ENCODE peak calls at places on chromosomes 7 and 10, in nine cellular contexts. T is GM20000, A is kidney epithelial cell, K is A549, F is IMR-90, Z is HCT116, I is D721Med, R is WTC11, E is foreskin fibroblast. G is an unnamed sample.

GRCh38 chr10:55370021-55370420 is 569.0 kb upstream of the PCDH15 start:
- DNase-seq in R (no peak), A (no peak), K (no peak), E (no peak), Z (no peak), I (no peak), F (no peak), T (no peak), G (no peak)

GRCh38 chr10:87053577-87054181 is 33.6 kb downstream of the FAM25A start:
- DNase-seq in E (no peak), R (no peak), Z (no peak), T (no peak), I (no peak), A (no peak), F (no peak), K (no peak), G (no peak)

GRCh38 chr10:131201741-131202515 is 109.6 kb downstream of the TCERG1L start:
- DNase-seq in F (no peak), R (no peak), A (no peak), E (no peak), K (no peak), Z (no peak), T (no peak), I (no peak), G (no peak)

GRCh38 chr10:100014129-100014762 is 4.5 kb upstream of the DNMBP start:
- DNase-seq in A (no peak), R (no peak), K (no peak), T (peak), E (no peak), F (no peak), Z (no peak), I (no peak), G (no peak)

GRCh38 chr7:32164341-32164996 is 94.3 kb upstream of the PDE1C start:
- DNase-seq in Z (peak), A (no peak), T (no peak), F (peak), E (peak), K (peak), R (peak), I (no peak), G (peak)

GRCh38 chr7:46059308-46060020 is 138.4 kb upstream of the IGFBP3 start:
- DNase-seq in Z (no peak), K (no peak), F (no peak), I (no peak), R (no peak), A (no peak), T (no peak), E (no peak), G (no peak)

GRCh38 chr10:11573497-11573896 is 38.0 kb downstream of the USP6NL start:
- DNase-seq in E (peak), I (no peak), K (no peak), A (no peak), F (peak), R (no peak), Z (no peak), T (no peak), G (no peak)

GRCh38 chr7:5207131-5207530 is 17.1 kb downstream of the WIPI2 start:
- DNase-seq in A (no peak), R (no peak), F (no peak), Z (no peak), I (no peak), T (no peak), E (no peak), K (no peak), G (no peak)

GRCh38 chr10:71774916-71775702 is 1.8 kb upstream of the VSIR start:
- DNase-seq in K (no peak), E (no peak), T (no peak), I (no peak), A (no peak), F (no peak), Z (no peak), R (no peak), G (no peak)

GRCh38 chr10:87817291-87817872 is 644 bp downstream of the ATAD1 start:
- DNase-seq in Z (no peak), K (no peak), I (no peak), T (no peak), F (peak), R (no peak), E (no peak), A (no peak), G (no peak)

GRCh38 chr10:44370731-44371248 is 14.1 kb downstream of the CXCL12 start:
- DNase-seq in R (peak), A (no peak), F (no peak), T (no peak), I (no peak), K (no peak), E (no peak), Z (no peak), G (no peak)

GRCh38 chr7:42672339-42672990 is 239.4 kb downstream of the C7orf25 start:
- DNase-seq in I (no peak), R (no peak), F (no peak), Z (no peak), K (no peak), E (peak), T (no peak), A (no peak), G (no peak)

GRCh38 chr7:7830122-7830878 is 111.9 kb upstream of the RPA3 start:
- DNase-seq in R (no peak), F (no peak), I (no peak), A (no peak), Z (no peak), T (no peak), K (no peak), E (no peak), G (peak)

GRCh38 chr7:137316643-137317042 is 26.9 kb downstream of the PTN start:
- DNase-seq in Z (no peak), R (no peak), T (no peak), I (no peak), F (no peak), K (no peak), A (no peak), E (no peak), G (no peak)

GRCh38 chr10:8375137-8375536 is 320.6 kb downstream of the GATA3 start:
- DNase-seq in E (no peak), R (no peak), K (no peak), T (no peak), I (no peak), F (no peak), A (no peak), Z (no peak), G (no peak)

GRCh38 chr10:63675171-63675570 is 154.0 kb downstream of the REEP3 start:
- DNase-seq in T (no peak), I (no peak), F (peak), R (no peak), E (peak), K (no peak), A (no peak), Z (no peak), G (no peak)

GRCh38 chr7:55021951-55022617 is 3.3 kb downstream of the EGFR start:
- DNase-seq in K (no peak), E (no peak), R (no peak), F (no peak), Z (no peak), I (no peak), A (no peak), T (no peak), G (no peak)

GRCh38 chr7:116218051-116218645 is 7.8 kb downstream of the TES start:
- DNase-seq in T (no peak), E (peak), A (no peak), R (no peak), I (no peak), Z (peak), K (no peak), F (peak), G (peak)

GRCh38 chr10:133515471-133515870 is 11.7 kb upstream of the CYP2E1 start:
- DNase-seq in R (no peak), K (no peak), Z (no peak), E (no peak), I (no peak), A (no peak), F (no peak), T (no peak), G (no peak)

GRCh38 chr10:129971381-129972144 is 7.5 kb upstream of the EBF3 start:
- DNase-seq in A (no peak), T (peak), R (peak), E (peak), I (no peak), K (peak), Z (no peak), F (peak), G (peak)

GRCh38 chr10:69172241-69172998 is 7.6 kb upstream of the SUPV3L1 start:
- DNase-seq in T (peak), Z (no peak), K (no peak), F (peak), R (no peak), E (no peak), I (no peak), A (no peak), G (no peak)

GRCh38 chr7:106604303-106604918 is 56.5 kb downstream of the CCDC71L start:
- DNase-seq in T (no peak), Z (no peak), R (no peak), A (no peak), I (no peak), F (no peak), E (no peak), K (no peak), G (no peak)

GRCh38 chr7:119996634-119997033 is 276.3 kb upstream of the KCND2 start:
- DNase-seq in Z (no peak), E (no peak), K (no peak), R (no peak), F (peak), A (no peak), I (no peak), T (no peak), G (no peak)

GRCh38 chr10:100827819-100828743 is 82.7 kb downstream of the PAX2 start:
- DNase-seq in F (no peak), R (peak), E (peak), I (no peak), K (peak), A (no peak), T (peak), Z (no peak), G (peak)

GRCh38 chr10:33706191-33706590 is 371.7 kb upstream of the NRP1 start:
- DNase-seq in T (no peak), F (peak), A (no peak), I (no peak), K (no peak), E (peak), R (no peak), Z (no peak), G (no peak)

GRCh38 chr7:6554848-6555247 is 3.6 kb upstream of the GRID2IP start:
- DNase-seq in E (no peak), F (no peak), Z (no peak), I (no peak), K (no peak), A (no peak), R (no peak), T (no peak), G (no peak)

GRCh38 chr7:6558837-6559236 is 7.6 kb upstream of the GRID2IP start:
- DNase-seq in F (peak), T (peak), I (no peak), Z (peak), E (no peak), R (peak), A (no peak), K (peak), G (peak)

GRCh38 chr7:6553460-6554044 is 2.3 kb upstream of the GRID2IP start:
- DNase-seq in K (no peak), F (no peak), R (no peak), E (no peak), A (no peak), T (no peak), Z (no peak), I (no peak), G (no peak)

GRCh38 chr7:6559896-6560295 is 8.6 kb upstream of the GRID2IP start:
- DNase-seq in F (no peak), T (no peak), I (no peak), Z (no peak), R (no peak), A (no peak), E (no peak), K (no peak), G (no peak)

GRCh38 chr7:6556196-6556595 is 4.9 kb upstream of the GRID2IP start:
- DNase-seq in I (no peak), K (no peak), E (no peak), Z (no peak), R (peak), A (no peak), F (no peak), T (no peak), G (peak)
- TF ChIP-seq CTCF in I (no peak), K (peak), E (no peak), Z (peak), R (peak), A (no peak), F (no peak), T (peak), G (no peak)

GRCh38 chr10:98331888-98332287 is 63.9 kb upstream of the LOXL4 start:
- DNase-seq in A (no peak), E (no peak), Z (peak), K (no peak), R (peak), I (no peak), T (no peak), F (no peak), G (no peak)
- TF ChIP-seq CTCF in A (peak), E (peak), Z (peak), K (peak), R (peak), I (peak), T (peak), F (peak), G (peak)

GRCh38 chr10:4267084-4267774 is 482.2 kb upstream of the KLF6 start:
- DNase-seq in Z (peak), F (peak), T (no peak), E (no peak), I (no peak), R (no peak), A (no peak), K (no peak), G (peak)
- TF ChIP-seq CTCF in Z (peak), F (peak), T (no peak), E (no peak), I (no peak), R (no peak), A (peak), K (peak), G (no peak)

GRCh38 chr7:105423987-105424386 is 35.3 kb upstream of the SRPK2 start:
- DNase-seq in A (no peak), E (no peak), Z (no peak), I (no peak), F (no peak), R (no peak), T (no peak), K (no peak), G (no peak)

GRCh38 chr7:105426606-105427146 is 38.0 kb upstream of the SRPK2 start:
- DNase-seq in A (no peak), Z (no peak), E (no peak), K (no peak), F (no peak), T (no peak), R (no peak), I (no peak), G (no peak)

DNA sequence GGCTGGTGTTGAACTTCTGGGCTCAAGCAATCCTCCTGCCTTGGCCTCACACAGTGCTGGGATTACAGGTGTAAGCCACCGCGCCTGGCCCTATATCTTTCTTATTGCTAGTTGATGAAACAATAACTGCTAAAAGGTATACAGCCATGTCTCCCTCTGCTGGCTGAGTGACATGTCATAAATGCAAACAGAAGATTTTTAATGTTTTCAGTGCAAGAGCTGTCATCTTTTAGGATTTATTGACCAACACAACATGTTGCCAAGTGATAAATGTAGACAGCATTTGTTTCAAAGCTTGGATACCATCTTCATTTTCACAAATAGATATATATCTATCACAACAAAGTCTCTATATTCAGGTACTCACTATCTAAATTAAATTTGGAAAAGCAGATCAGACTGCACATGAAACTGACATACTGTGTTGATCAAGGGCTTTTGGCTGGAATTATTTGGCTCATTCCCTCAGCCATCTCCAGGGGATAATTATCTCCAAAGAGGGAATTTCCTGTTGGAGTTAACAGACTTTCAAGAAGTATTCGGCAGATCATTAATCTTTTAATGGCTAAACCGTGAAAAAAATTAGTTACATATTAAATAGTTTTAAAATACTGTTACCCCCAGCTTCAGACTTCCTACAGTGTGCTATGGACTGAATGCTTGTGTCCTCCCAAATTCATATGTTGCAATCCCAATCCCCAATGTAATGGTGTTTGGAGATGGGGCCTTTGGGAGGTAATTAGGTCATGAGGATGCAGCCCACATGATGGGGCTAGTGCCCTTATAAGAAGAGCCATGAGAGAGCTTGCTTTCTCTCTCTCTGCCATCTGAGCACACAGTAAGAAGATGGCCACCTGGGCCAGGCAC is 41.3 kb upstream of the SRPK2 start:
- DNase-seq in R (peak), E (peak), F (peak), Z (peak), I (peak), T (peak), A (no peak), K (peak), G (peak)
- TF ChIP-seq CTCF in R (no peak), E (peak), F (peak), Z (peak), I (peak), T (peak), A (peak), K (peak), G (peak)

GRCh38 chr10:119245272-119245671 is 37.9 kb downstream of the GRK5 start:
- DNase-seq in K (no peak), T (no peak), E (no peak), F (no peak), Z (no peak), A (no peak), I (no peak), R (no peak), G (no peak)
- TF ChIP-seq CTCF in K (no peak), T (no peak), E (no peak), F (no peak), Z (no peak), A (no peak), I (no peak), R (no peak), G (no peak)

GRCh38 chr7:105399043-105399725 is 10.5 kb upstream of the SRPK2 start:
- DNase-seq in R (no peak), I (no peak), F (peak), A (no peak), K (no peak), E (no peak), Z (no peak), T (no peak), G (no peak)
- TF ChIP-seq CTCF in R (no peak), I (peak), F (peak), A (peak), K (peak), E (peak), Z (peak), T (no peak), G (peak)

DNA sequence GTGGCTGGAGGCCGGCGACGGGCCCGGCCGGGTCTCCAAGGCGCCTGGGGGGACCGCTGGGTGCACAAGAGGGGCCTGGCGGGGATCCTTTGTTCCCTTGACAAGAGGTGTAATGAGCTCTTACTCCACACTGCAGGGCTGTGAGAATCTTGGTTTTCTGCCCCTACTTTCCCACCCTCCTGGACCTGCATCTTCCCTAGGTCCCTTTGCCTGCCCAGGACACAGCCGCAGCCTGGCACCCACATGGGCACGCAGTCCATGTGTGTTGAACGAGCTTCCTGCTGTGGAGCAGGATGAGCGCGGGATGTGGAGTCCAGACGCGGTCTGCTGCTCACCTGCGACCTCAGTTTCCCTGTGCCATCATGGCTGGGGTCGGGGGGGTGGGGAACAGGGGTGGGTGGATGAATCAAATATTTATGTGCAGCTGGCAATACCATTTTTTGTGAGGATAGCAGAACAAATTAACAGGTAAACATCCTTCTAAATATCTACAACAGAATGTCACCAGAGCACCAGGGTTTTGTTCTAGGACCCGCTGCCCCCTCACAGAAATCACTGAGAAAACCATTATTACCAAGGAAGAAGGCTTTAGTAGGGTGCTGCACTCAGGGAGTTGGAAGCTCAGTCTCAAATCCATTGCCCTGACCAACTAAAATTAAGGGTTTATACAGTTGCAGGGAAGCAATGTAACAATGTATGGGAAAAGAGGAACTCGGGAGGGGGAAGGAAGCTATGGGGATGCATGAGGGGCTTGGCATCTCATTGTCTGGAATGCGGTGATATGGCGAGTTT is 474 bp upstream of the NSMCE4A start:
- DNase-seq in Z (no peak), T (peak), I (peak), R (no peak), E (no peak), A (no peak), F (no peak), K (no peak), G (no peak)
- TF ChIP-seq CTCF in Z (peak), T (no peak), I (no peak), R (no peak), E (no peak), A (peak), F (no peak), K (no peak), G (no peak)

GRCh38 chr10:125523347-125523746 is 159.6 kb downstream of the TEX36 start:
- DNase-seq in R (no peak), F (no peak), Z (no peak), T (no peak), E (no peak), A (no peak), K (no peak), I (no peak), G (no peak)

GRCh38 chr10:125520968-125521367 is 162.0 kb downstream of the TEX36 start:
- DNase-seq in I (no peak), E (no peak), F (no peak), R (no peak), A (no peak), T (no peak), K (no peak), Z (no peak), G (no peak)

DNA sequence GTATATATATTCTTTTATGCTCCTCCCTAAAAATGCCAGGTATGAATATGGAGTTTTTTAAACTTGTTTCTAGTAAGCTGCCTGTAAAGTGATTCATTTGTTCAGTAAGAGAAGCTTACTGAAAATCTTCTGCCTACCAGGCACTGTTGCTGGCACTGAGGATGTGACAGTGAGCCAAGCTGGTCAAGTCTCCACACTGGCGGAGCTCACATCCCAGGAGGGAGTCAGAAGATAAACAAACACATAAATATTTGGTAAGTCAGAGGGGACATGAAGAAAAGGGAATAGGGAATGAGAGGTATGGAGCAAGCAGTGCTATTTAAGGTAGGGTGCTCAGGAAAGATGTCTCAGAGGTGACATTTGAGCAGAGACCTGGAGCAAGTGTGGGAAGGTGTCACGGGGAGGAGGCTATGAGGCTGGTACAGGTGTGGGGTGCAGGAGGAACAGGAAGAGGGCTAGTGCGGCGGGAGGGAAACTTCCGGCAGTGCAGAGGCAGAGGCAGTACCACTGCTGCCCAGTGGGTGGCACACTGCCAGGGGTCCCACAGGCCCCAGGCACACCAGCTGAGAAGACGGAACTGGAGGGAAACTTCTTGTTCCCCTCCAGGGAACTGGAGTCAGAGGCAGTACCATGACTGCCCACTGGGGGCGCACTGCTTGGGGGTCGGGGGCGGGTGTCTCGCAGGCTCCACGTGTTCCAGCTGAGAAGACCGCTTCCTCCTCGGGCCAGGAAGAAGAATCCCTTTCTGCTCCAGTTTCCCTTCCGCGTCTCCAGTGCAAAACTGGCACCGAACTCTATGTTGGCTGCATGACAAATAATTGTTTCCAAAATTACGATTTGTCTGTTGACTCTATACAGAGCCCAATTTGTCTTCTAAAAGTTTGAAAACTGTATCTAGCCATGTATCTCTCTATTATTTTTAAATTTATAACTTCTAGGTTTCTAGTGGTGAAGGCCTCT is 161.0 kb downstream of the TEX36 start:
- DNase-seq in T (peak), A (no peak), E (no peak), F (no peak), R (peak), Z (peak), K (peak), I (no peak), G (no peak)
- TF ChIP-seq CTCF in T (peak), A (peak), E (peak), F (no peak), R (peak), Z (peak), K (peak), I (peak), G (peak)

GRCh38 chr10:42827201-42827600 is 44.6 kb downstream of the BMS1 start:
- DNase-seq in A (no peak), Z (no peak), R (peak), E (no peak), F (no peak), K (no peak), I (no peak), T (no peak), G (no peak)
- TF ChIP-seq CTCF in A (peak), Z (peak), R (no peak), E (no peak), F (no peak), K (no peak), I (no peak), T (no peak), G (no peak)

G was measured in Calu3.